ENCODE peak calls at places on chromosome 7, in four cellular contexts. R is substantia nigra, W is dorsolateral prefrontal cortex, M is SJSA1. N is an unnamed sample.

GRCh38 chr7:128379900-128380806 is 18.7 kb upstream of the PRRT4 start:
- DNase-seq in R (no peak), W (no peak), M (no peak), N (no peak)

GRCh38 chr7:44791278-44792219 is 4.9 kb upstream of the PPIA start:
- DNase-seq in R (no peak), W (no peak), M (peak), N (no peak)

GRCh38 chr7:37642028-37642540 is 41.5 kb upstream of the GPR141 start:
- DNase-seq in R (no peak), W (no peak), M (no peak), N (no peak)

GRCh38 chr7:113268757-113269156 is 150.4 kb upstream of the SMIM30 start:
- DNase-seq in R (no peak), W (no peak), M (no peak), N (no peak)

GRCh38 chr7:2173184-2173827 is 59.4 kb downstream of the MAD1L1 start:
- DNase-seq in R (no peak), W (no peak), M (peak), N (no peak)

GRCh38 chr7:21261627-21262564 is 166.0 kb upstream of the SP4 start:
- DNase-seq in R (peak), W (no peak), M (peak), N (no peak)

GRCh38 chr7:104296900-104297299 is 31.5 kb upstream of the LHFPL3 start:
- DNase-seq in R (no peak), W (no peak), M (no peak), N (no peak)

GRCh38 chr7:69654849-69655707 is 56.8 kb downstream of the AUTS2 start:
- DNase-seq in R (no peak), W (no peak), M (no peak), N (no peak)

GRCh38 chr7:148708026-148708685 is 9.5 kb downstream of the CUL1 start:
- DNase-seq in R (no peak), W (no peak), M (no peak), N (no peak)

GRCh38 chr7:134462337-134462925 is 3.5 kb upstream of the AKR1B1 start:
- DNase-seq in R (no peak), W (no peak), M (peak), N (no peak)

GRCh38 chr7:127667017-127667670 is 15.2 kb downstream of the SND1 start:
- DNase-seq in R (no peak), W (no peak), M (peak), N (no peak)

GRCh38 chr7:51029586-51030230 is 247.0 kb upstream of the GRB10 start:
- DNase-seq in R (no peak), W (no peak), M (no peak), N (no peak)

GRCh38 chr7:148699772-148700629 is 1.3 kb downstream of the CUL1 start:
- DNase-seq in R (peak), W (no peak), M (peak), N (no peak)

GRCh38 chr7:95405800-95406199 is 9.6 kb upstream of the PON3 start:
- DNase-seq in R (no peak), W (no peak), M (no peak), N (no peak)

GRCh38 chr7:140867467-140868314 is 57.0 kb downstream of the BRAF start:
- DNase-seq in R (no peak), W (no peak), M (no peak), N (no peak)

GRCh38 chr7:2032876-2033407 is 199.8 kb downstream of the MAD1L1 start:
- DNase-seq in R (no peak), W (peak), M (no peak), N (no peak)

GRCh38 chr7:30973791-30974604 is 10.2 kb downstream of the GHRHR start:
- DNase-seq in R (no peak), W (no peak), M (no peak), N (no peak)

GRCh38 chr7:135333946-135334345 is 100.3 kb downstream of the STRA8 start:
- DNase-seq in R (no peak), W (no peak), M (no peak), N (no peak)

GRCh38 chr7:19392246-19392645 is 247.0 kb upstream of the FERD3L start:
- DNase-seq in R (no peak), W (no peak), M (peak), N (no peak)

GRCh38 chr7:25857376-25858067 is 294.5 kb upstream of the NFE2L3 start:
- DNase-seq in R (no peak), W (no peak), M (no peak), N (no peak)

GRCh38 chr7:138460649-138461607 is 869 bp downstream of the TRIM24 start:
- DNase-seq in R (peak), W (peak), M (peak), N (peak)

GRCh38 chr7:16606704-16607103 is 38.9 kb downstream of the ANKMY2 start:
- DNase-seq in R (no peak), W (no peak), M (no peak), N (no peak)

GRCh38 chr7:157702311-157703023 is 365.7 kb downstream of the DNAJB6 start:
- DNase-seq in R (no peak), W (no peak), M (no peak), N (no peak)

GRCh38 chr7:69599211-69599878 is 1.1 kb downstream of the AUTS2 start:
- DNase-seq in R (no peak), W (peak), M (no peak), N (no peak)

GRCh38 chr7:963236-964078 is 9.0 kb upstream of the ADAP1 start:
- DNase-seq in R (no peak), W (no peak), M (no peak), N (no peak)

GRCh38 chr7:1953199-1954190 is 279.2 kb downstream of the MAD1L1 start:
- DNase-seq in R (no peak), W (no peak), M (no peak), N (no peak)

GRCh38 chr7:115822380-115822779 is 208.2 kb downstream of the TFEC start:
- DNase-seq in R (no peak), W (no peak), M (no peak), N (no peak)

GRCh38 chr7:41885078-41885477 is 182.2 kb upstream of the INHBA start:
- DNase-seq in R (no peak), W (no peak), M (no peak), N (no peak)

GRCh38 chr7:138204285-138204988 is 128.2 kb downstream of the AKR1D1 start:
- DNase-seq in R (no peak), W (no peak), M (no peak), N (no peak)

GRCh38 chr7:99038086-99038855 is 105.6 kb downstream of the SMURF1 start:
- DNase-seq in R (no peak), W (no peak), M (no peak), N (no peak)

GRCh38 chr7:15554744-15555143 is 7.1 kb downstream of the AGMO start:
- DNase-seq in R (no peak), W (no peak), M (no peak), N (no peak)

GRCh38 chr7:27640914-27641570 is 21.6 kb downstream of the HIBADH start:
- DNase-seq in R (no peak), W (no peak), M (peak), N (no peak)
- H3K27ac ChIP-seq in R (peak), W (no peak), M (peak), N (no peak)

DNA sequence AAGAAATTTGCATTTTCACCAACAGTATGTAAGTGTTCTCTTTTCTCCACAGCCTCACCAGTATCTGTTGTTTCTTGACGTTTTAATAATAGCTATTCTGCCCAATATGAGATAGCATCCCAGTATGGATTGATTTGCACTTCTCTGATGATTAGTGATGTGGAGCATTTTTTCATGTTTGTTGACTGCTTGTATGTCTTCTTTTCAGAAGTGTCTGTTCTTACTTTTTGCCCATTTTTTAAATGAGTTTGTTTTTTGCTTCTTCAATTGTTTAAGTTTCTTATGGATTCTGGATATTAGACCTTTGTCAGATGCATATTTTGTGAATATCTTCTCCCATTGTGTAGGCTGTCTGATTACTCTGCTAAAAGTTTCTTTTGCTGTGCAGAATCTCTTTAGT is 12.2 kb upstream of the TPK1 start:
- DNase-seq in R (no peak), W (no peak), M (no peak), N (no peak)
- H3K27ac ChIP-seq in R (no peak), W (no peak), M (no peak), N (no peak)

DNA sequence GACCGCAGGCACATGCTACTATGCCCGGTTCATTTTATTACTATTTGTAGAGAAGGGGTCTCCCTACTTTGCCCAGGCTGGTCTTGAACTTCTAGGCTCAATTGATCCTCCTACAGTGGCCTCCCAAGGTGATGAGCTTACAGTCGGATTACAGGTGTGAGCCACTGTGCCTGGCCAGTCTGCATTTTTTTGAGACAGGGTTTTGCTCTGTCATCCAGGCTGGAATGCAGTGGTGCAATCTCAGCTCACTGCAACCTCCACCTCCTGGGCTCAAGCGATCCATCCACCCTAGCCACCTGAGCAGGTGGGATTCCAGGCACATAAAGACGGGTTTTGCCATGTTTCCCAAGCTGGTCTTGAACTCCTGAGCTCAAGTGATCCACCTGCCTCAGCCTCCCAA is 2.3 kb upstream of the H2BK1 start:
- DNase-seq in R (no peak), W (no peak), M (no peak), N (no peak)
- H3K27ac ChIP-seq in R (no peak), W (no peak), M (no peak), N (no peak)

GRCh38 chr7:34058791-34059550 is 153.6 kb downstream of the BMPER start:
- DNase-seq in R (peak), W (no peak), M (no peak), N (peak)
- H3K27ac ChIP-seq in R (no peak), W (peak), M (no peak), N (peak)

GRCh38 chr7:84194484-84195260 is at the start of gene SEMA3A:
- DNase-seq in R (peak), W (no peak), M (peak), N (peak)
- H3K27ac ChIP-seq in R (no peak), W (peak), M (peak), N (peak)

DNA sequence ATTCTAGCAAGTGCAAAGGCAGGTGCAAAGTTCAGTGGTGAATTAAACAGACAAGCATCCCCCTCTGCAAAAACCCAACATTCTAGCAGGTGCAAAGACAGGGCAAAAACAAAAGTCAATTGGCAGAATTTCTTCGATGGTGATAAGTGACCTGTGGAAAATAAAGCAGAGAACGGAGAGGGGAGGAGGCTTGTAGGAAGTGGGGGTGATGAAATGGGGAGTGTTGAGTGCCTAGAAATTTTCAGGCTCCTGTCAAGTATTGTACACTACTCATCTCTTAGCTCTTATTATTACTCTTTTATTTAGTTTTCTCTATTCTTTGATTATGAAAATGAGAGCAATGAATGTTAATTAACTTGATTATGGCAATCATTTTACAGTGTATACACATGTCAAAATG is 2.4 kb upstream of the CD36 start:
- DNase-seq in R (no peak), W (no peak), M (no peak), N (no peak)
- H3K27ac ChIP-seq in R (no peak), W (no peak), M (no peak), N (no peak)

DNA sequence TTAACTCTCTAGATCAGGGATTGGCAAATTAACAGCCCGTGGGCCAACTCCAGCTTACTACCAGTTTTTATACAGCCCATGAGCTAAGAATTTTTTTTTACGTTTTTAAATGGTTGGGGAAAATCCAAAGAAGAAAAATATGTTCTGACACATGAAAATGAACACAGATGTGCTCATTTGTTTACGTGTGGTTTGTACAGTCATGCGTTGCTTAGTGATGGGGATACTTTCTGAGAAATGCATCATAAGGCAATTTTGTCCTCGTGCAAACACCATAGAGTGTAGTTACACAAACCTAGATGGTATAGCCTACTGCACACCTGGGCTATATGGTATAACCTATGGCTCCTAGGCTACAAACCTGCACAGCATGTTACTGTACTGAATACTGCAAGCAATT is 8.3 kb upstream of the SMKR1 start:
- DNase-seq in R (no peak), W (no peak), M (peak), N (no peak)
- H3K27ac ChIP-seq in R (no peak), W (no peak), M (peak), N (no peak)

DNA sequence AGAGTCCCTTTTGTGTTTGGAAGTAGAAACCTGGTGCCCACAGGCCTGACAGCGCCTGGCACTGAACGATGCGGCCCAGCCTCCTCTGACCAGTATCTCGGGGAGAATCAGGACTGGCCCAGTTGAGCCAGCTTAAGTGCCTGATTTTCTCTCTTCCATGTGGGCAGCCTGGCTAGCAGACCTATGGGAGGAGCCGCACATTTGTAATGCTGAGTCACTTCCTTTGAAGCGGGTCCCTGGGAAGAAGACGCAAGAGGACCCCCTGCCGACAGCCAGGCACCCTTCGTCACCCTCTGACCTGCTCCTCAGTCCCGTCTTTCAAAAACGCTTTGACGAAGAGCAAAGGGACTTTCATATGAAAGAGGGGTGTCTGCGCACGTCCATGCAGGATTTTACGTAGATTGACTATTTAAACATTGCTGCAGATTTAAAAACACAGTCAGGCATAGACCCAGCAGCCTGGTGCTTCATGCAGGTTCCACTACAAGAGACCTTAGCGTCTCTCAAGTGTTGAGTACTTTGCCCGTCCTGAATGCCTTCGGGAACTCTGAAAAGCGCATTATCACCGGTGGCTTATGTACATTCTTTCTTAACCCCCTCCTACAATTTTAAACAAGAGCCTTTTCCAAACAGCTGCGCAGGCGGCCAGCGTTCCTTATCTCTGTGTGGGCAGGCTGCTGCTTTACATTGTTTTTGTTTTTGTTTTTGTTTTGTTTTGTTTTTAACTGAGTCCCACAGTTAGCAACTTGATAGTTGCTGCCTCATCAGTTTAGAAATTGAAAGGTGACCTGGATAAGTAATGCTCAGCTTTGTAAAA is 36.5 kb upstream of the AP5Z1 start:
- DNase-seq in R (peak), W (no peak), M (peak), N (peak)
- H3K27ac ChIP-seq in R (peak), W (peak), M (peak), N (peak)

DNA sequence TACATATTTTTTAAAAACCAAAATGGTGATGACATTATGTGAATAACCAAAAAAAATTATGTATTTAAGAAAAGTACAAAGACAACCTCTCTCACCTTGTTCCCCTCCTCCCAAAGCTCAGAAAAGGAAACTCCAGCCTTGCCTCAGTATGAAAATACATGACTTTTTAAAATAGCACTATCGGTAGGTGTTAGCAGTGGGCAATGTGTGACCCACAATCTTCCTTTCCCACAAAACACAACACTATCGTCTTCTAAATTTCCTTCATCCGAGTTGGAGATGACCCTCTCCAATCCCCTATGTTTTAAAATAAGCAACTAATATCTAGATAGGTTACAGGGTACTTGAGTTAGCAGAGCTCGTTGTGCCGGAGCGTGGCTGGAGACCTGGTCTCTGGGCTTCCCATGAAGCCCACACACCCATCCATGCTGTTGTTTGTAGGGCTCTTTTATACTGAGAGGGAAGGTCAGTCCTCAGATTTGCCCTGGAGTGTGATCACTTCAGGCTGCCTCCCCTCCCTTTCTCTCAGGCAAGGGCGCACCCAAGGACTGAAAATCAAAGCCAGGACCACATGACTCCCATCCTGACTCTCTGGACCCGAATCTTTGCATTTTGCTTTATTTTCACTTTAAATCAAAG is 107.6 kb downstream of the JAZF1 start:
- DNase-seq in R (no peak), W (no peak), M (no peak), N (no peak)
- H3K27ac ChIP-seq in R (no peak), W (no peak), M (no peak), N (no peak)

N was measured in caudate nucleus.